ENCODE peak calls at places on chromosome 21, in ten cellular contexts. H is sigmoid colon, P is uterus, Z is heart left ventricle, Y is stomach, R is HCT116, B is A549, S is prostate gland, D is thyroid gland, A is body of pancreas. O is an unnamed sample.

GRCh38 chr21:35019631-35020032 is 29.5 kb downstream of the RUNX1 start:
- DNase-seq in H (no peak), P (no peak), Z (no peak), Y (peak; percentile 75), R (no peak), B (peak; percentile 37), S (no peak), D (no peak), A (peak; percentile 72), O (no peak)

GRCh38 chr21:35303085-35303484 is 254.0 kb upstream of the RUNX1 start:
- DNase-seq in H (no peak), P (no peak), Z (no peak), Y (no peak), R (peak; percentile 51), B (peak; percentile 68), S (no peak), D (no peak), A (no peak), O (no peak)

GRCh38 chr21:29235714-29236197 is 63.0 kb upstream of the BACH1 start:
- DNase-seq in H (no peak), P (no peak), Z (no peak), Y (no peak), R (no peak), B (no peak), S (no peak), D (no peak), A (no peak), O (no peak)

GRCh38 chr21:45698493-45698947 is 55.0 kb downstream of the PCBP3 start:
- DNase-seq in H (peak; percentile 87), P (peak; percentile 26), Z (peak; percentile 76), Y (no peak), R (no peak), B (no peak), S (no peak), D (no peak), A (peak; percentile 54), O (no peak)

GRCh38 chr21:36291509-36291908 is 28.5 kb upstream of the MORC3 start:
- DNase-seq in H (no peak), P (no peak), Z (no peak), Y (no peak), R (no peak), B (no peak), S (no peak), D (no peak), A (no peak), O (no peak)

GRCh38 chr21:46058339-46059145 is 39.4 kb upstream of the COL6A2 start:
- DNase-seq in H (peak; percentile 60), P (peak; percentile 24), Z (no peak), Y (peak; percentile 16), R (no peak), B (no peak), S (no peak), D (no peak), A (no peak), O (no peak)

GRCh38 chr21:23853796-23854379 is 1753.4 kb downstream of the MRPL39 start:
- DNase-seq in H (no peak), P (no peak), Z (no peak), Y (no peak), R (no peak), B (peak; percentile 1), S (no peak), D (no peak), A (no peak), O (no peak)

GRCh38 chr21:35428489-35428888 is 379.4 kb upstream of the RUNX1 start:
- DNase-seq in H (peak; percentile 64), P (no peak), Z (peak; percentile 82), Y (no peak), R (no peak), B (no peak), S (no peak), D (no peak), A (no peak), O (no peak)

GRCh38 chr21:37159949-37160348 is 86.9 kb downstream of the TTC3 start:
- DNase-seq in H (no peak), P (no peak), Z (no peak), Y (no peak), R (no peak), B (no peak), S (no peak), D (no peak), A (no peak), O (no peak)

GRCh38 chr21:36549470-36549869 is 69.5 kb upstream of the CLDN14 start:
- DNase-seq in H (no peak), P (no peak), Z (no peak), Y (no peak), R (no peak), B (no peak), S (no peak), D (no peak), A (no peak), O (no peak)

GRCh38 chr21:36211660-36212512 is 55.3 kb downstream of the DOP1B start:
- DNase-seq in H (no peak), P (no peak), Z (no peak), Y (no peak), R (no peak), B (no peak), S (no peak), D (no peak), A (no peak), O (peak; percentile 21)

GRCh38 chr21:33121715-33122475 is 52.0 kb downstream of the OLIG1 start:
- DNase-seq in H (no peak), P (no peak), Z (no peak), Y (no peak), R (peak; percentile 72), B (peak; percentile 55), S (peak; percentile 69), D (no peak), A (no peak), O (no peak)

GRCh38 chr21:41613421-41613998 is 105.6 kb upstream of the TMPRSS2 start:
- DNase-seq in H (no peak), P (no peak), Z (no peak), Y (no peak), R (no peak), B (no peak), S (no peak), D (no peak), A (no peak), O (no peak)

GRCh38 chr21:41615613-41616012 is 107.7 kb upstream of the TMPRSS2 start:
- DNase-seq in H (no peak), P (no peak), Z (no peak), Y (no peak), R (no peak), B (no peak), S (peak; percentile 58), D (no peak), A (no peak), O (no peak)

GRCh38 chr21:41612674-41613250 is 104.8 kb upstream of the TMPRSS2 start:
- DNase-seq in H (peak; percentile 91), P (peak; percentile 54), Z (peak; percentile 72), Y (peak; percentile 65), R (no peak), B (peak; percentile 75), S (peak; percentile 93), D (peak; percentile 74), A (peak; percentile 71), O (no peak)

GRCh38 chr21:41616063-41616591 is 108.2 kb upstream of the TMPRSS2 start:
- DNase-seq in H (peak; percentile 74), P (no peak), Z (peak; percentile 50), Y (no peak), R (no peak), B (no peak), S (no peak), D (peak; percentile 54), A (no peak), O (no peak)

DNA sequence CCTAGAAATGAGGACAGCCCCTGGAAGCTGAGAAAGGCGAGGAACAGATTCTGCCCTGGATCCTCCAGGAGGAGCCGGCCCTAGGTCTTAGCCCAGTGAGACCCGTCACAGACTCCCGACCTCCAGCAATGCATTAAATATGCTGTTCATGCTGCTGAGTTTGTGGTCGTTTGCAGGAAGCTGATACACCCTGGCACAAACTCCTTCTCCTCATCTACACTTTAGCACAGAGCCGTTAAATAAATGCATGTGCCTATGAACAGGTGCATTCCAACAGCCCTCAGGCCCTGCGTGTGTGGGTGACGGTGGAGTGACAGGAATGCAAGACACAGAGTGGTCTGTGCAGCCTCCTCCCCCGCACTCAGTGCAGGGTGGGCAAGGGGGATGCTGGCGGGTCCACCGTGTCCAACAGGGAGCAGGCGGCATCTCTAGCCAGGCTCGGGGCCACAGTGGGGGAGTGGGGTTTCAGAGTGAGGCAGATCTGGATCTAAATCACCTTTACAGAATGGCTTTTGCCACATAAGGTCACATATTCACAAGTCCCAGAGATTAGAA is 106.6 kb upstream of the TMPRSS2 start:
- DNase-seq in H (no peak), P (no peak), Z (no peak), Y (no peak), R (no peak), B (no peak), S (no peak), D (no peak), A (no peak), O (no peak)
- H3K4me1 ChIP-seq in H (peaks cover 50% of the 10 kb centered on the region), P (no peaks in the 10 kb centered on the region), Z (no peaks in the 10 kb centered on the region), Y (peaks cover 18% of the 10 kb centered on the region), R (peaks cover 12% of the 10 kb centered on the region), B (peaks cover 28% of the 10 kb centered on the region), S (peaks cover 7% of the 10 kb centered on the region), D (peaks cover 27% of the 10 kb centered on the region), A (peaks cover 21% of the 10 kb centered on the region), O (no peaks in the 10 kb centered on the region)

GRCh38 chr21:42975886-42976608 is 1.7 kb downstream of the PKNOX1 start:
- DNase-seq in H (no peak), P (no peak), Z (no peak), Y (no peak), R (no peak), B (no peak), S (no peak), D (no peak), A (no peak), O (peak; percentile 6)
- TF ChIP-seq POLR2A in H (no peak), P (no peak), Z (no peak), Y (no peak), R (no peak), B (no peak), S (no peak), D (no peak), A (no peak), O (no peak)

GRCh38 chr21:38989097-38989744 is 183.5 kb downstream of the ETS2 start:
- DNase-seq in H (no peak), P (no peak), Z (no peak), Y (no peak), R (no peak), B (no peak), S (no peak), D (no peak), A (no peak), O (no peak)
- H3K4me1 ChIP-seq in H (peaks cover 95% of the 10 kb centered on the region), P (peaks cover 22% of the 10 kb centered on the region), Z (peaks cover 68% of the 10 kb centered on the region), Y (peaks cover 50% of the 10 kb centered on the region), R (peaks cover 9% of the 10 kb centered on the region), B (peaks cover 13% of the 10 kb centered on the region), S (peaks cover 25% of the 10 kb centered on the region), D (peaks cover 84% of the 10 kb centered on the region), A (peaks cover 18% of the 10 kb centered on the region), O (peaks cover 27% of the 10 kb centered on the region)

DNA sequence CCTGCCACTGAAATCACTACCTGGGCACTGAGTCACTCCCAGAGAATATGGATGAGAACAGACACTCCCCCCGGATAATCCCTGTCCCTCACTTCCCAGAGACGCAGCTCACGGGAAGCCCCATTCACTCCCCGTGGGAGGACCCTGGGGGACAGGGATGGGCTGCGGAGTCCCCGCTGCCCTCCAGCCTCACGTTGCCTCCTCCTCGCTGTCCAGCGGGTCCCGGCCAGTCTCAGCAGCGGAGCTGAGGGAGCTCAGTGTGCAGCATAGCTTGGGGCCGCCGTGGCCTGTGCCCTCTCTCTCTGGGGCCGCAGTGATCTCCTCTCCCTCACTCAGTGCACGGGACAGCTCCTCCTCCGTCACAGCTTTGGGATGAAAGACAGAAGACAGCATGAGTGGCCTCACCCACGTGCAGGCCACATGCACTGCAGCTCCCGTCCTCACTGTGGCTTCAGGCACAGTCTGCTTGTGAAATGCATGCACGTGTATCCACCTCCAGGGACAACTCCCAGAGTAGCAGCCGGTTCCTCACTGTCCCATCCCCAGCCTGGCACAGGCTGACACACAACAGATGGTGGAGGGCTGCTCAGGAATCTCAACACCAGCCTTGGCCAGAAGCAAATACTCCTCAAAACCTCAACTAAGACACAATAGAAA is 7.4 kb downstream of the CFAP410 start:
- DNase-seq in H (no peak), P (no peak), Z (no peak), Y (no peak), R (no peak), B (no peak), S (no peak), D (no peak), A (no peak), O (no peak)
- TF ChIP-seq POLR2A in H (no peak), P (no peak), Z (no peak), Y (no peak), R (no peak), B (no peak), S (no peak), D (no peak), A (no peak), O (no peak)

O was measured in spleen.